ENCODE peak calls at places on chromosome 5, in five cellular contexts. B, J, V, G and M are unnamed samples.

GRCh38 chr5:26940981-26941380 is 97.4 kb downstream of the CDH9 start:
- DNase-seq in B (no peak), J (no peak), V (no peak), G (no peak), M (no peak)

GRCh38 chr5:82808960-82809359 is 268.2 kb downstream of the TMEM167A start:
- DNase-seq in B (no peak), J (no peak), V (no peak), G (no peak), M (no peak)

GRCh38 chr5:31415009-31415923 is 116.6 kb downstream of the DROSHA start:
- DNase-seq in B (no peak), J (no peak), V (no peak), G (no peak), M (no peak)

GRCh38 chr5:17794829-17795228 is 160.6 kb downstream of the TAF11L14 start:
- DNase-seq in B (no peak), J (no peak), V (no peak), G (no peak), M (no peak)

GRCh38 chr5:154756871-154757646 is 1.9 kb downstream of the LARP1 start:
- DNase-seq in B (peak), J (no peak), V (peak), G (peak), M (peak)

GRCh38 chr5:151572657-151573368 is 18.3 kb downstream of the FAT2 start:
- DNase-seq in B (no peak), J (no peak), V (no peak), G (no peak), M (no peak)

GRCh38 chr5:177535125-177535524 is 18.4 kb upstream of the DDX41 start:
- DNase-seq in B (no peak), J (no peak), V (no peak), G (no peak), M (no peak)

GRCh38 chr5:74094096-74094778 is 468.2 kb downstream of the ARHGEF28 start:
- DNase-seq in B (no peak), J (no peak), V (no peak), G (no peak), M (no peak)

GRCh38 chr5:169901896-169902295 is 78.4 kb downstream of the INSYN2B start:
- DNase-seq in B (no peak), J (peak), V (no peak), G (no peak), M (no peak)

GRCh38 chr5:167759411-167759821 is 532.0 kb upstream of the WWC1 start:
- DNase-seq in B (no peak), J (no peak), V (no peak), G (no peak), M (no peak)

GRCh38 chr5:96780626-96781025 is 27.1 kb downstream of the ERAP1 start:
- DNase-seq in B (no peak), J (no peak), V (no peak), G (no peak), M (no peak)

GRCh38 chr5:122126711-122127385 is 2.5 kb upstream of the ZNF474 start:
- DNase-seq in B (no peak), J (no peak), V (no peak), G (no peak), M (no peak)

GRCh38 chr5:35129276-35129675 is 81.5 kb upstream of the AGXT2 start:
- DNase-seq in B (no peak), J (no peak), V (no peak), G (no peak), M (no peak)

GRCh38 chr5:133878236-133878555 is 90.2 kb downstream of the C5orf15 start:
- DNase-seq in B (peak), J (no peak), V (no peak), G (no peak), M (no peak)

GRCh38 chr5:179558912-179559279 is 8.5 kb downstream of the RUFY1 start:
- DNase-seq in B (peak), J (no peak), V (peak), G (peak), M (peak)

GRCh38 chr5:137567226-137567625 is 68.1 kb upstream of the SPOCK1 start:
- DNase-seq in B (no peak), J (no peak), V (no peak), G (no peak), M (no peak)

GRCh38 chr5:66742083-66742895 is 146.1 kb downstream of the MAST4 start:
- DNase-seq in B (no peak), J (no peak), V (peak), G (peak), M (no peak)

GRCh38 chr5:79480991-79481390 is 32.9 kb downstream of the HOMER1 start:
- DNase-seq in B (no peak), J (no peak), V (no peak), G (no peak), M (no peak)
- TF ChIP-seq CTCF in B (no peak), J (no peak), V (no peak), G (no peak), M (no peak)

DNA sequence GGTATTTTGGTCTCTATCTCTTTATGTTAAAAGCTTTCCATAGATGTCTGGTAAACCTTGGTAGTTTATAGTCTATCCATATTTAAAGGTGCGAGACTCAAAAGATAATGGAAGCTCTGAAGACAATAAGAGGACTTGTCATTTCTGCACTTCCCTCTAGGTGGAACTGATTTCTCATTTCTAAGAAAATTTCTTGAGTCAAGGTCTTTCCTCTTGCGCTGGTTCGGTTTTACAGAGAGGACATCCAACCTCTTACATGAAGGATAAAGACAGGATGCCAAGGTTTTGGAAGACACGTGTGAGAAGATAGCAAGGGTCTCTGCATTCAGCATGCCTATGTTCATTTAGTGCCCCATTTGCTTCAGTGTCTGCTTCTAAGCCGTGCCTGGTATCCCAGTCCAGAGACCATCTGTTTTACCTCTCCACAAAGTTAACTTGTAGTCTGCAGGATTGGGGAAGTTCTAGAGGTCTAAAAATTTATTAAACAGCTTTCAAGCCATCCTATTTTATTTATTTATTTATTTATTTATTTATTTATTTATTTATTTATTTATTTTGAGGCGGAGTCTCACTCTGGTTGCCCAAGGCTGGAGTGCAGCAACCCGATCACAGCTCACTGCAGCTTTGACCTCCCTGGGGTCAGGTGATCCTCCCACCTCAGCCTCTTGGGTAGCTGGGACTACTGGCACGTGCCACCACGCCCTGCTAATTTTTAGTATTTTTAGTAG is 41.6 kb downstream of the KIAA1191 start:
- DNase-seq in B (no peak), J (no peak), V (no peak), G (no peak), M (no peak)
- TF ChIP-seq CTCF in B (peak), J (peak), V (no peak), G (no peak), M (no peak)

DNA sequence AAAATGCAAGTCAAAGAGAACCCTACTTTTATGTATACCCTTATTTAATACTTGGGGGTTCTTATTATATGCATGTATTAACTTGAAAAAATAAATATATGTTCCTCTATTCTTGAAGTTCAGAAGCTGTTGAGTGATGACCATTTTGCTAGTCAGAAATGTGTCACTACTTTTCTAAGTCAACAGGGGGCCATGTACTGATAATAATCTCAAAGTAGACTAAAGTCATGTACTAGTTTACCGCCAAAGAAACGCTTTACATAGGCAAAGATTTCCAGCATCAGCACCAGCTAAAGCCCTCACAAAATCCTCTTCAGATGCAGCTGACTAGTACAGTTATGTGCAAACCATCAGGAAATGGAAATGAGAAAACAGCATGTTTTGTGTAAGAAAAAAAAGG is 5.7 kb upstream of the BHMT start:
- DNase-seq in B (no peak), J (no peak), V (no peak), G (no peak), M (no peak)
- TF ChIP-seq CTCF in B (no peak), J (no peak), V (no peak), G (no peak), M (peak)

DNA sequence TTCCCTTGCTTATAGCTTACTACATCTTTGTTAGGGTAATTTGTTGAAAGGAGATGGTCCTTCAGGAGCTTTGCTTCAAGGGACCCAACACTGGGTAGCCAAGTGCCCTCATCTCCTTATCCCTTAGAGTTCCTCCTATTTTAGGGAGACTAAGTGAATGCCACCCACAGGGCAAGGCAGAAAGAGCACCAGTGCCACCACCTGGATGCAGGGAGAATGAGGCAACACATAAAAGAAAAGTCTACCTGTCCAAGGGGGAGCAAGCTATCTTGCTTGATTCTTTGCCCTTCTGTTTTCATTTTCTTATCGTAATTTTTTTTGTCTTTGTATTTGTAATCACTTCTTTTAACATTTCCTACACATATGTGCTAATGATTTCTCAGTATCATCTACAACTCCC is 205.5 kb downstream of the NPR3 start:
- DNase-seq in B (no peak), J (no peak), V (peak), G (no peak), M (no peak)
- TF ChIP-seq CTCF in B (no peak), J (no peak), V (peak), G (no peak), M (no peak)

GRCh38 chr5:148306446-148306845 is 5.8 kb upstream of the SPINK7 start:
- DNase-seq in B (no peak), J (no peak), V (no peak), G (no peak), M (no peak)
- TF ChIP-seq CTCF in B (no peak), J (no peak), V (no peak), G (no peak), M (no peak)